ENCODE peak calls at places on chromosomes 3 and 15, in six cellular contexts. C, V, H, O, W and D are unnamed samples.

GRCh38 chr15:42111924-42112323 is 17.6 kb upstream of the PLA2G4D start:
- DNase-seq in H (no peak), O (peak), W (no peak), C (no peak), V (no peak), D (no peak)

GRCh38 chr3:127669541-127670228 is 3.1 kb upstream of the ABTB1 start:
- DNase-seq in H (no peak), C (no peak), V (no peak), O (no peak), W (no peak), D (no peak)

GRCh38 chr3:59759298-59760169 is 709.7 kb upstream of the CFAP20DC start:
- DNase-seq in C (no peak), W (no peak), H (no peak), V (peak), O (no peak), D (no peak)

GRCh38 chr3:58422756-58423324 is 10.8 kb downstream of the PDHB start:
- DNase-seq in C (no peak), O (peak), W (no peak), V (peak), H (no peak), D (no peak)

GRCh38 chr3:187947927-187948682 is 202.8 kb upstream of the BCL6 start:
- DNase-seq in W (no peak), H (no peak), C (no peak), V (no peak), O (no peak), D (no peak)

GRCh38 chr3:13111173-13111873 is 38.1 kb upstream of the IQSEC1 start:
- DNase-seq in H (no peak), C (peak), V (no peak), W (no peak), O (no peak), D (no peak)

GRCh38 chr15:60412807-60413597 is 15.2 kb upstream of the ANXA2 start:
- DNase-seq in V (no peak), H (no peak), W (no peak), C (no peak), O (no peak), D (no peak)

GRCh38 chr15:101173233-101174119 is 78.4 kb downstream of the CHSY1 start:
- DNase-seq in C (no peak), W (no peak), V (no peak), H (no peak), O (no peak), D (no peak)

GRCh38 chr3:53147161-53147902 is 13.7 kb upstream of the PRKCD start:
- DNase-seq in O (no peak), H (no peak), C (no peak), W (no peak), V (no peak), D (no peak)

GRCh38 chr15:100899601-100900000 is 19.6 kb upstream of the LRRK1 start:
- DNase-seq in C (no peak), W (no peak), O (no peak), V (no peak), H (no peak), D (no peak)

GRCh38 chr15:68735610-68736009 is 85.1 kb downstream of the ANP32A start:
- DNase-seq in H (no peak), C (no peak), W (no peak), O (no peak), V (no peak), D (no peak)

GRCh38 chr15:87816811-87817210 is 439.7 kb downstream of the NTRK3 start:
- DNase-seq in O (peak), W (no peak), H (no peak), C (no peak), V (no peak), D (no peak)

GRCh38 chr3:89107461-89108035 is at the start of gene EPHA3:
- DNase-seq in V (peak), O (peak), C (no peak), H (peak), W (peak), D (peak)

GRCh38 chr3:98991393-98991792 is 89.9 kb upstream of the DCBLD2 start:
- DNase-seq in V (no peak), W (no peak), H (no peak), C (no peak), O (peak), D (no peak)

GRCh38 chr3:14142567-14143270 is 17.9 kb downstream of the TMEM43 start:
- DNase-seq in H (no peak), V (no peak), C (no peak), W (no peak), O (no peak), D (peak)

GRCh38 chr3:46926039-46926438 is 48.5 kb downstream of the PTH1R start:
- DNase-seq in C (no peak), H (no peak), V (peak), W (no peak), O (peak), D (peak)

GRCh38 chr15:43187544-43188155 is 2.4 kb downstream of the CCNDBP1 start:
- DNase-seq in V (peak), H (no peak), O (peak), C (no peak), W (peak), D (no peak)

GRCh38 chr3:132784502-132785025 is 62.4 kb upstream of the NPHP3 start:
- DNase-seq in V (no peak), C (no peak), O (no peak), W (no peak), H (no peak), D (no peak)

GRCh38 chr15:62153228-62153627 is 11.9 kb downstream of the C2CD4B start:
- DNase-seq in V (no peak), W (peak), O (no peak), C (no peak), H (no peak), D (no peak)

GRCh38 chr3:126621171-126621570 is 33.8 kb downstream of the TXNRD3 start:
- DNase-seq in H (no peak), C (no peak), O (peak), W (no peak), V (no peak), D (no peak)

GRCh38 chr15:81388431-81388760 is 14.4 kb upstream of the TMC3 start:
- DNase-seq in O (no peak), C (no peak), H (no peak), W (no peak), V (no peak), D (no peak)

GRCh38 chr15:78739206-78739605 is 72.1 kb downstream of the ADAMTS7 start:
- DNase-seq in V (no peak), O (no peak), W (no peak), H (no peak), C (no peak), D (no peak)

GRCh38 chr15:70863450-70864218 is 9.7 kb upstream of the LARP6 start:
- DNase-seq in O (peak), H (no peak), V (peak), W (no peak), C (no peak), D (no peak)

GRCh38 chr3:89368846-89369245 is 261.4 kb downstream of the EPHA3 start:
- DNase-seq in V (no peak), C (no peak), O (no peak), W (no peak), H (no peak), D (no peak)

GRCh38 chr3:41991399-41991798 is 29.5 kb upstream of the ULK4 start:
- DNase-seq in V (no peak), O (no peak), H (no peak), W (no peak), C (no peak), D (no peak)

GRCh38 chr3:27960133-27960532 is 238.0 kb upstream of the EOMES start:
- DNase-seq in H (no peak), W (no peak), C (no peak), O (peak), V (peak), D (no peak)

GRCh38 chr15:101613130-101614000 is 38.8 kb downstream of the TM2D3 start:
- DNase-seq in C (peak), V (peak), O (peak), H (peak), W (no peak), D (peak)

GRCh38 chr15:38699633-38700230 is 135.1 kb upstream of the RASGRP1 start:
- DNase-seq in W (peak), O (peak), C (peak), V (peak), H (peak), D (peak)

GRCh38 chr3:144142151-144142855 is 170.7 kb downstream of the DIPK2A start:
- DNase-seq in O (peak), H (no peak), C (no peak), W (peak), V (peak), D (peak)

GRCh38 chr3:24339266-24339825 is 155.3 kb downstream of the THRB start:
- DNase-seq in W (peak), O (no peak), V (no peak), H (no peak), C (no peak), D (no peak)

GRCh38 chr3:57694146-57694545 is 1.3 kb upstream of the DENND6A start:
- DNase-seq in C (no peak), H (no peak), O (no peak), V (no peak), W (no peak), D (no peak)

GRCh38 chr15:90203922-90204321 is 2.8 kb downstream of the SEMA4B start:
- DNase-seq in H (no peak), V (no peak), W (no peak), O (no peak), C (no peak), D (peak)

GRCh38 chr3:71254658-71255057 is 328.9 kb downstream of the FOXP1 start:
- DNase-seq in W (no peak), V (peak), C (no peak), H (no peak), O (peak), D (no peak)

GRCh38 chr3:8931342-8931741 is 31.9 kb downstream of the RAD18 start:
- DNase-seq in O (no peak), V (no peak), W (no peak), C (no peak), H (no peak), D (no peak)

GRCh38 chr3:120597445-120598049 is 1.4 kb downstream of the NDUFB4 start:
- DNase-seq in H (no peak), C (no peak), V (no peak), W (peak), O (no peak), D (no peak)

GRCh38 chr3:185693985-185694675 is 108.0 kb downstream of the SENP2 start:
- DNase-seq in H (no peak), W (no peak), V (no peak), O (peak), C (no peak), D (no peak)

GRCh38 chr3:170907519-170908234 is 760 bp downstream of the EIF5A2 start:
- DNase-seq in C (no peak), H (no peak), V (peak), O (peak), W (peak), D (no peak)

DNA sequence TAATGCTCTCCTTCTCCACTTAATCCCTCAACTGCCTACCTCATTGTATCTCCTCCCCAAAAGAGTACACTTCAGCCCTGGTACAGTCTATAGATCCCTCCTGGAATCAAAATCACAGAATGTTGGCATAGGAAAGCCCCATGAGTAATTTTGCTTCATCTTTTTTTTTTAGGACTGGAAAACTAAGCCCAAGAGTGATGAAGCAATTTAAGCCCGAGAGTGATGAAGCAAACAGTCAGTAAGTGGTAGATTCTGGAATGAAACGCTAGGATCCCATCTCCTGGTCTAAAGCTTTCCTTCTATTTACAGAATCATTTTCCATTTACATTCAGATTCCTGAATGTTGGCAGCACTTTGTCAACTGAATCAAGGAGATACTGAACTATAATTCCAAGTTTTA is 29.8 kb upstream of the PLAAT1 start:
- DNase-seq in O (no peak), V (no peak), H (no peak), W (no peak), C (no peak), D (no peak)
- H3K4me3 ChIP-seq in O (no peak), V (no peak), H (no peak), W (no peak), C (no peak), D (no peak)

DNA sequence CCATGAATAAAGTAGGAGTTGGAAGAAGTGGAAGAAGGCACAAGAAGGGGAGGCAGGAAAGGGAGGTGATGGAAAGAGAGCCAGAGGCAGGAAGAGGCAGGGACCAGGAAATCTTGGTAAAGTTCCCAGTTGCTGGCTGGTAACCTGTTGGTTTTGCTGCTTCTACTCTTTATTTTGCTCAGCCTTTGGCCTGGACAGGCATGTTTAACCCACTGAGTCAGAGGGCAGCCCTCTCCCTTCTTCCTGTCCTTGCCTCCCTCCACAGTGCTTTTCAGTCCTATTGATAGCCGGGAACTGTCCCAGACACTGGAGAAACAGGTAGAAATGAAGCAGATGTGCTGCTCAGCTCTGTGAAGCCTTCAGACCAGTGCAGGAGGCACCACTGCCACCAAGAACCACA is 43.4 kb upstream of the APEH start:
- DNase-seq in O (no peak), H (no peak), V (no peak), C (no peak), W (no peak), D (no peak)
- TF ChIP-seq CTCF in O (no peak), H (no peak), V (no peak), C (no peak), W (no peak), D (no peak)

GRCh38 chr3:50165388-50166308 is 10.5 kb downstream of the SEMA3F start:
- DNase-seq in H (no peak), V (no peak), W (no peak), C (no peak), O (peak), D (no peak)
- H3K4me3 ChIP-seq in H (no peak), V (no peak), W (no peak), C (peak), O (no peak), D (no peak)

DNA sequence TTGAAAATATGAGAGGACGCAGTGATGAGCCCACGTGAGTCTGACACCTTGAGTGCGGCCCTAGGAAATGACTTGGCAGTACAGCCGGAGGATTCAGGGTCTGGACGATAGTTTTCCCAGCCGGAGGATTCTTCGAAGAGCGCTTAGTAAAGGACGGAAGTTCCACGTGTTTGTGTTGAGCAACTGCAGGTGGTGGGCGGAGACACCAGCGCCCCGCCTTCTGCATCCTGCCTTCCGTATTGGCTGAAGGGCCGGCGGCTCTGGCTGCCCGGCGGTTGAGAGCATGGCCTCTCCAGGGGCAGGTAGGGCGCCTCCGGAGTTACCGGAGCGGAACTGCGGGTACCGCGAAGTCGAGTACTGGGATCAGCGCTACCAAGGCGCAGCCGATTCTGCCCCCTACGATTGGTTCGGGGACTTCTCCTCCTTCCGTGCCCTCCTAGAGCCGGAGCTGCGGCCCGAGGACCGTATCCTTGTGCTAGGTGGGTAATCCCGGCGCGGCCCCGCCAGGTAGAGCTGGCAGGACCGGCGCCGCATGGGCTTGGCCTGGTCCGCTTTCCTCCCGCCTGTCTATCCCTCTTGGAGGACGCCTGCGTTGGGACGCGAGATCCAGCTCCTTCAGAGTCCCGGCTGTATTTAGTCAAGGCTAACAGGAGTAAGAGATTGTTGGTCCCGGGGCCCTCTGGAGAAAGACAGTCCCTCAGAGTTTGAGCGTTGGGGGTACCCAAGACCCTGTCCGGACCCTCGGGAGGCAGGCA is at the start of gene EEF1AKMT4:
- DNase-seq in W (peak), V (peak), H (peak), C (peak), O (peak), D (peak)
- TF ChIP-seq CTCF in W (peak), V (peak), H (no peak), C (peak), O (peak), D (peak)

GRCh38 chr3:30464381-30464780 is 142.0 kb upstream of the TGFBR2 start:
- DNase-seq in W (no peak), O (no peak), C (no peak), V (no peak), H (no peak), D (no peak)

GRCh38 chr3:30469125-30469524 is 137.3 kb upstream of the TGFBR2 start:
- DNase-seq in W (no peak), H (no peak), O (no peak), C (no peak), V (no peak), D (no peak)

GRCh38 chr3:30465454-30465853 is 140.9 kb upstream of the TGFBR2 start:
- DNase-seq in C (no peak), W (no peak), H (no peak), O (no peak), V (no peak), D (no peak)

GRCh38 chr3:30470566-30470965 is 135.8 kb upstream of the TGFBR2 start:
- DNase-seq in O (no peak), V (no peak), H (no peak), W (no peak), C (no peak), D (no peak)

GRCh38 chr3:30467596-30468238 is 138.7 kb upstream of the TGFBR2 start:
- DNase-seq in H (no peak), V (no peak), W (no peak), O (no peak), C (no peak), D (no peak)
- H3K4me3 ChIP-seq in H (no peak), V (no peak), W (no peak), O (no peak), C (no peak), D (no peak)

GRCh38 chr3:195558602-195559001 is 15.5 kb upstream of the PPP1R2 start:
- DNase-seq in H (no peak), W (peak), C (no peak), O (peak), V (peak), D (no peak)

GRCh38 chr3:195557327-195557726 is 14.2 kb upstream of the PPP1R2 start:
- DNase-seq in O (no peak), C (no peak), W (no peak), V (no peak), H (no peak), D (no peak)

GRCh38 chr3:195555110-195555509 is 12.0 kb upstream of the PPP1R2 start:
- DNase-seq in O (no peak), V (no peak), W (no peak), C (no peak), H (no peak), D (no peak)

GRCh38 chr3:195554458-195554857 is 11.3 kb upstream of the PPP1R2 start:
- DNase-seq in C (no peak), W (no peak), V (no peak), O (no peak), H (no peak), D (no peak)

GRCh38 chr3:195556390-195556789 is 13.3 kb upstream of the PPP1R2 start:
- DNase-seq in V (no peak), C (no peak), O (peak), H (no peak), W (no peak), D (no peak)
- TF ChIP-seq CTCF in V (peak), C (no peak), O (peak), H (no peak), W (peak), D (no peak)

GRCh38 chr15:40280260-40281056 is 2.4 kb downstream of the ANKRD63 start:
- DNase-seq in H (no peak), O (no peak), W (no peak), V (no peak), C (no peak), D (no peak)

GRCh38 chr15:40279437-40280141 is 3.3 kb downstream of the ANKRD63 start:
- DNase-seq in C (peak), W (peak), V (peak), O (peak), H (peak), D (peak)

GRCh38 chr15:40282144-40282869 is 557 bp downstream of the ANKRD63 start:
- DNase-seq in O (no peak), C (no peak), H (no peak), W (peak), V (peak), D (no peak)

GRCh38 chr15:40282870-40283614 is at the start of gene ANKRD63:
- DNase-seq in V (no peak), C (no peak), H (no peak), O (no peak), W (no peak), D (no peak)

GRCh38 chr15:40281057-40281850 is 1.6 kb downstream of the ANKRD63 start:
- DNase-seq in C (no peak), V (no peak), W (no peak), H (no peak), O (no peak), D (no peak)
- H3K4me3 ChIP-seq in C (no peak), V (no peak), W (no peak), H (no peak), O (no peak), D (peak)

DNA sequence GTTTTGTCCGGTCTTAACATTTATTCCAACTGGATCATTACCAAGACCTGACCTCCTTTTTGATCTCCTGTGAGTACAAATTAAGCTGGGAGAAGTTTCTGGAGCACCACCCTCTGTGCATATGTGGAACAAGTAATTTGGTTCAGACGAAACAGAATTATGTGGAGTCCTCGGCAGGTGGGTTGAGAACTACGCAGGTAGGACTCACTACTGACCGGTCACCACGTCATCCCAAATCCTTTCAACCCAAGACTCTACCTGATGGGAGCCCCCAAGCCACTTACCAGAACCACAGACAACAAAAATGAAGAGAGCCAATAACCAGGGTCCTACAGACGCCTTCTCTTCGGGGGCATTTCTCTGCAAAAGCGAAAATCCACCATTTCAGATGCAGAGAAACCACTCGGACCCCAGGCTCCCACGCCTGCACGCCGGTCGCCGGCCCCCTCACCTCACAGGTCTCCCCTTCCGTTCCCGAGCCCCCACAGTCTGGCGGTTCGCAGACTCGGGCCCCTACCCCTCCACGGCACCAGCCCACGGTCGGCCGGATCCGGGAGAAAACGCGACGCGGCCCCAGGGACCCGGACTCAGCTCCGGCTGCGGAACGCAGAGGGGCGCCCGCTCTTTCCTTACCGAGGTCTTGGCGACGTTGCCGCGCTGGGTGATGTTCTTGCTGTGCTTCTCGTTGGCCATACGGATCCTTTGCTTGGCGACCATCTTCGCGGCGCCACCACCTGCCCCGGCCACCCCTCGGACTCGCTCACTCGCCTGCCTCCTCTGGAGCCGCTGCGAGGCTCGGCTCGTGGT is 674 bp downstream of the SERP1 start:
- DNase-seq in O (peak), C (no peak), W (peak), V (peak), H (peak), D (peak)
- TF ChIP-seq CTCF in O (no peak), C (no peak), W (no peak), V (no peak), H (no peak), D (no peak)